ENCODE peak calls at places on chromosomes 16 and 17, in eight cellular contexts. One of them, this sample, is unnamed.

GRCh38 chr17:74842599-74843351 is 16.9 kb downstream of the GRIN2C start:
- DNase-seq in GM18507: no peak
- DNase-seq in nephron progenitor cell: peak
- DNase-seq in CD8-positive, alpha-beta T cell: no peak
- DNase-seq in left lung: peak
- DNase-seq in AG09319: no peak
- DNase-seq in NCI-H1048: peak
- DNase-seq in activated gamma-delta T cell treated with anti-CD3 and anti-CD28 coated beads, Interleukin-2, amount 50 U/mL, for 16 hours: no peak
- DNase-seq in this sample: peak

GRCh38 chr16:20781697-20782096 is 17.9 kb downstream of the ACSM3 start:
- DNase-seq in activated gamma-delta T cell treated with anti-CD3 and anti-CD28 coated beads, Interleukin-2, amount 50 U/mL, for 16 hours: no peak
- DNase-seq in NCI-H1048: no peak
- DNase-seq in AG09319: no peak
- DNase-seq in left lung: no peak
- DNase-seq in CD8-positive, alpha-beta T cell: no peak
- DNase-seq in GM18507: no peak
- DNase-seq in nephron progenitor cell: no peak
- DNase-seq in this sample: no peak

GRCh38 chr17:69690531-69690930 is 276.0 kb downstream of the MAP2K6 start:
- DNase-seq in CD8-positive, alpha-beta T cell: no peak
- DNase-seq in activated gamma-delta T cell treated with anti-CD3 and anti-CD28 coated beads, Interleukin-2, amount 50 U/mL, for 16 hours: no peak
- DNase-seq in GM18507: no peak
- DNase-seq in NCI-H1048: no peak
- DNase-seq in left lung: no peak
- DNase-seq in nephron progenitor cell: no peak
- DNase-seq in AG09319: no peak
- DNase-seq in this sample: no peak

GRCh38 chr17:82391496-82392066 is 20.0 kb downstream of the UTS2R start:
- DNase-seq in activated gamma-delta T cell treated with anti-CD3 and anti-CD28 coated beads, Interleukin-2, amount 50 U/mL, for 16 hours: no peak
- DNase-seq in nephron progenitor cell: no peak
- DNase-seq in CD8-positive, alpha-beta T cell: no peak
- DNase-seq in NCI-H1048: no peak
- DNase-seq in left lung: peak
- DNase-seq in GM18507: no peak
- DNase-seq in AG09319: no peak
- DNase-seq in this sample: no peak

GRCh38 chr16:12833939-12834338 is 30.3 kb upstream of the CPPED1 start:
- DNase-seq in nephron progenitor cell: peak
- DNase-seq in NCI-H1048: no peak
- DNase-seq in AG09319: no peak
- DNase-seq in CD8-positive, alpha-beta T cell: no peak
- DNase-seq in left lung: no peak
- DNase-seq in GM18507: no peak
- DNase-seq in activated gamma-delta T cell treated with anti-CD3 and anti-CD28 coated beads, Interleukin-2, amount 50 U/mL, for 16 hours: no peak
- DNase-seq in this sample: no peak

GRCh38 chr17:79364695-79365094 is 246.2 kb downstream of the RBFOX3 start:
- DNase-seq in CD8-positive, alpha-beta T cell: no peak
- DNase-seq in NCI-H1048: no peak
- DNase-seq in AG09319: no peak
- DNase-seq in activated gamma-delta T cell treated with anti-CD3 and anti-CD28 coated beads, Interleukin-2, amount 50 U/mL, for 16 hours: no peak
- DNase-seq in nephron progenitor cell: no peak
- DNase-seq in left lung: peak
- DNase-seq in GM18507: no peak
- DNase-seq in this sample: no peak

GRCh38 chr17:66272699-66273390 is 29.6 kb upstream of the PRKCA start:
- DNase-seq in GM18507: no peak
- DNase-seq in activated gamma-delta T cell treated with anti-CD3 and anti-CD28 coated beads, Interleukin-2, amount 50 U/mL, for 16 hours: no peak
- DNase-seq in left lung: no peak
- DNase-seq in AG09319: no peak
- DNase-seq in nephron progenitor cell: no peak
- DNase-seq in NCI-H1048: no peak
- DNase-seq in CD8-positive, alpha-beta T cell: no peak
- DNase-seq in this sample: no peak

GRCh38 chr17:65514082-65514481 is 47.4 kb downstream of the AXIN2 start:
- DNase-seq in NCI-H1048: no peak
- DNase-seq in AG09319: no peak
- DNase-seq in activated gamma-delta T cell treated with anti-CD3 and anti-CD28 coated beads, Interleukin-2, amount 50 U/mL, for 16 hours: no peak
- DNase-seq in left lung: no peak
- DNase-seq in nephron progenitor cell: no peak
- DNase-seq in CD8-positive, alpha-beta T cell: no peak
- DNase-seq in GM18507: no peak
- DNase-seq in this sample: no peak

GRCh38 chr16:35525979-35526590 is 2066.7 kb downstream of the TP53TG3F start:
- DNase-seq in left lung: no peak
- DNase-seq in NCI-H1048: no peak
- DNase-seq in GM18507: no peak
- DNase-seq in nephron progenitor cell: no peak
- DNase-seq in activated gamma-delta T cell treated with anti-CD3 and anti-CD28 coated beads, Interleukin-2, amount 50 U/mL, for 16 hours: no peak
- DNase-seq in AG09319: no peak
- DNase-seq in CD8-positive, alpha-beta T cell: no peak
- DNase-seq in this sample: no peak

GRCh38 chr17:59763861-59764260 is 56.4 kb downstream of the VMP1 start:
- DNase-seq in NCI-H1048: no peak
- DNase-seq in AG09319: no peak
- DNase-seq in left lung: no peak
- DNase-seq in GM18507: no peak
- DNase-seq in activated gamma-delta T cell treated with anti-CD3 and anti-CD28 coated beads, Interleukin-2, amount 50 U/mL, for 16 hours: no peak
- DNase-seq in CD8-positive, alpha-beta T cell: no peak
- DNase-seq in nephron progenitor cell: no peak
- DNase-seq in this sample: no peak

GRCh38 chr17:43543771-43544575 is 2.2 kb downstream of the ETV4 start:
- DNase-seq in CD8-positive, alpha-beta T cell: no peak
- DNase-seq in activated gamma-delta T cell treated with anti-CD3 and anti-CD28 coated beads, Interleukin-2, amount 50 U/mL, for 16 hours: no peak
- DNase-seq in nephron progenitor cell: no peak
- DNase-seq in left lung: no peak
- DNase-seq in AG09319: no peak
- DNase-seq in NCI-H1048: no peak
- DNase-seq in GM18507: no peak
- DNase-seq in this sample: no peak

GRCh38 chr17:78258323-78259229 is 27.1 kb downstream of the TMEM235 start:
- DNase-seq in CD8-positive, alpha-beta T cell: peak
- DNase-seq in nephron progenitor cell: no peak
- DNase-seq in GM18507: no peak
- DNase-seq in activated gamma-delta T cell treated with anti-CD3 and anti-CD28 coated beads, Interleukin-2, amount 50 U/mL, for 16 hours: peak
- DNase-seq in left lung: peak
- DNase-seq in NCI-H1048: no peak
- DNase-seq in AG09319: no peak
- DNase-seq in this sample: no peak

GRCh38 chr17:68509151-68510057 is 2.8 kb upstream of the PRKAR1A start:
- DNase-seq in AG09319: no peak
- DNase-seq in GM18507: no peak
- DNase-seq in CD8-positive, alpha-beta T cell: peak
- DNase-seq in nephron progenitor cell: peak
- DNase-seq in NCI-H1048: no peak
- DNase-seq in activated gamma-delta T cell treated with anti-CD3 and anti-CD28 coated beads, Interleukin-2, amount 50 U/mL, for 16 hours: no peak
- DNase-seq in left lung: peak
- DNase-seq in this sample: no peak

GRCh38 chr17:63843387-63844292 is 1.2 kb upstream of the SMARCD2 start:
- DNase-seq in nephron progenitor cell: no peak
- DNase-seq in left lung: no peak
- DNase-seq in GM18507: no peak
- DNase-seq in NCI-H1048: no peak
- DNase-seq in activated gamma-delta T cell treated with anti-CD3 and anti-CD28 coated beads, Interleukin-2, amount 50 U/mL, for 16 hours: no peak
- DNase-seq in AG09319: no peak
- DNase-seq in CD8-positive, alpha-beta T cell: no peak
- DNase-seq in this sample: peak

GRCh38 chr17:36136031-36136430 is 32.4 kb downstream of the CCL4 start:
- DNase-seq in GM18507: no peak
- DNase-seq in AG09319: no peak
- DNase-seq in CD8-positive, alpha-beta T cell: no peak
- DNase-seq in NCI-H1048: no peak
- DNase-seq in nephron progenitor cell: no peak
- DNase-seq in left lung: no peak
- DNase-seq in activated gamma-delta T cell treated with anti-CD3 and anti-CD28 coated beads, Interleukin-2, amount 50 U/mL, for 16 hours: no peak
- DNase-seq in this sample: no peak

GRCh38 chr16:50828164-50828702 is 86.3 kb downstream of the CYLD start:
- DNase-seq in NCI-H1048: no peak
- DNase-seq in CD8-positive, alpha-beta T cell: no peak
- DNase-seq in left lung: no peak
- DNase-seq in nephron progenitor cell: no peak
- DNase-seq in activated gamma-delta T cell treated with anti-CD3 and anti-CD28 coated beads, Interleukin-2, amount 50 U/mL, for 16 hours: no peak
- DNase-seq in AG09319: no peak
- DNase-seq in GM18507: no peak
- DNase-seq in this sample: no peak

GRCh38 chr16:57643166-57643813 is 14.9 kb downstream of the ADGRG1 start:
- DNase-seq in CD8-positive, alpha-beta T cell: no peak
- DNase-seq in nephron progenitor cell: no peak
- DNase-seq in activated gamma-delta T cell treated with anti-CD3 and anti-CD28 coated beads, Interleukin-2, amount 50 U/mL, for 16 hours: no peak
- DNase-seq in NCI-H1048: no peak
- DNase-seq in GM18507: no peak
- DNase-seq in left lung: no peak
- DNase-seq in AG09319: no peak
- DNase-seq in this sample: no peak

GRCh38 chr17:13114601-13115024 is 96.8 kb upstream of the ELAC2 start:
- DNase-seq in left lung: no peak
- DNase-seq in AG09319: peak
- DNase-seq in CD8-positive, alpha-beta T cell: no peak
- DNase-seq in nephron progenitor cell: peak
- DNase-seq in activated gamma-delta T cell treated with anti-CD3 and anti-CD28 coated beads, Interleukin-2, amount 50 U/mL, for 16 hours: no peak
- DNase-seq in GM18507: no peak
- DNase-seq in NCI-H1048: no peak
- DNase-seq in this sample: peak

GRCh38 chr17:18261146-18261515 is 669 bp downstream of the MIEF2 start:
- DNase-seq in GM18507: no peak
- DNase-seq in AG09319: no peak
- DNase-seq in CD8-positive, alpha-beta T cell: peak
- DNase-seq in nephron progenitor cell: no peak
- DNase-seq in NCI-H1048: no peak
- DNase-seq in left lung: peak
- DNase-seq in activated gamma-delta T cell treated with anti-CD3 and anti-CD28 coated beads, Interleukin-2, amount 50 U/mL, for 16 hours: no peak
- DNase-seq in this sample: peak

GRCh38 chr17:17102176-17102575 is 59.9 kb downstream of the MPRIP start:
- DNase-seq in GM18507: no peak
- DNase-seq in NCI-H1048: no peak
- DNase-seq in activated gamma-delta T cell treated with anti-CD3 and anti-CD28 coated beads, Interleukin-2, amount 50 U/mL, for 16 hours: no peak
- DNase-seq in CD8-positive, alpha-beta T cell: no peak
- DNase-seq in nephron progenitor cell: no peak
- DNase-seq in AG09319: no peak
- DNase-seq in left lung: no peak
- DNase-seq in this sample: no peak

This sample was measured in GM13976.